ENCODE peak calls at places on chromosomes 2 and 18, in five cellular contexts. F is upper lobe of right lung, V is suprapubic skin, T is lower lobe of right lung, Q is transverse colon. K is an unnamed sample.

GRCh38 chr18:54671291-54671881 is 80.3 kb downstream of the DYNAP start:
- DNase-seq in F (no peak), V (no peak), T (no peak), Q (no peak), K (no peak)

GRCh38 chr18:57846258-57846657 is 43.1 kb upstream of the ATP8B1 start:
- DNase-seq in F (no peak), V (no peak), T (no peak), Q (no peak), K (no peak)

GRCh38 chr2:44793322-44793870 is 148.1 kb upstream of the SIX3 start:
- DNase-seq in F (no peak), V (no peak), T (no peak), Q (no peak), K (no peak)

GRCh38 chr2:241609859-241610793 is 26.8 kb downstream of the THAP4 start:
- DNase-seq in F (peak), V (peak), T (peak), Q (peak), K (peak)

GRCh38 chr2:206543073-206543472 is 99.2 kb upstream of the FAM237A start:
- DNase-seq in F (no peak), V (no peak), T (no peak), Q (no peak), K (no peak)

GRCh38 chr18:52869942-52870907 is 530.2 kb downstream of the DCC start:
- DNase-seq in F (no peak), V (no peak), T (no peak), Q (no peak), K (no peak)

GRCh38 chr2:12074126-12074883 is 327.9 kb downstream of the LPIN1 start:
- DNase-seq in F (no peak), V (no peak), T (no peak), Q (no peak), K (no peak)

GRCh38 chr2:149278146-149278878 is 52.1 kb upstream of the LYPD6 start:
- DNase-seq in F (no peak), V (no peak), T (no peak), Q (no peak), K (no peak)

GRCh38 chr2:41966431-41966893 is 81.4 kb upstream of the PKDCC start:
- DNase-seq in F (no peak), V (peak), T (peak), Q (peak), K (peak)

GRCh38 chr2:191020221-191020741 is 6.3 kb upstream of the STAT1 start:
- DNase-seq in F (peak), V (peak), T (peak), Q (peak), K (peak)

GRCh38 chr2:50987914-50988313 is 44.0 kb downstream of the NRXN1 start:
- DNase-seq in F (no peak), V (no peak), T (no peak), Q (no peak), K (no peak)

GRCh38 chr2:164605295-164605694 is 16.0 kb downstream of the GRB14 start:
- DNase-seq in F (no peak), V (no peak), T (no peak), Q (no peak), K (no peak)

GRCh38 chr2:235008584-235009044 is 56.8 kb downstream of the SH3BP4 start:
- DNase-seq in F (no peak), V (no peak), T (no peak), Q (peak), K (no peak)

GRCh38 chr2:126906781-126907180 is 8.1 kb downstream of the TEX51 start:
- DNase-seq in F (no peak), V (no peak), T (peak), Q (no peak), K (no peak)

GRCh38 chr2:99643824-99644787 is 154.3 kb upstream of the REV1 start:
- DNase-seq in F (no peak), V (no peak), T (no peak), Q (no peak), K (no peak)

GRCh38 chr2:20106746-20107145 is 55.3 kb upstream of the LAPTM4A start:
- DNase-seq in F (peak), V (no peak), T (peak), Q (peak), K (no peak)

GRCh38 chr18:23553887-23554286 is 32.4 kb downstream of the NPC1 start:
- DNase-seq in F (no peak), V (no peak), T (no peak), Q (no peak), K (no peak)

GRCh38 chr18:56333146-56333545 is 305.2 kb downstream of the TXNL1 start:
- DNase-seq in F (no peak), V (no peak), T (no peak), Q (no peak), K (no peak)

GRCh38 chr2:127425540-127426490 is 7.6 kb downstream of the PROC start:
- DNase-seq in F (no peak), V (no peak), T (no peak), Q (no peak), K (no peak)

GRCh38 chr2:39119732-39120520 is 925 bp downstream of the SOS1 start:
- DNase-seq in F (peak), V (no peak), T (peak), Q (peak), K (peak)

GRCh38 chr18:23330423-23330822 is 122.7 kb upstream of the RIOK3 start:
- DNase-seq in F (peak), V (no peak), T (peak), Q (peak), K (no peak)

GRCh38 chr2:197786010-197786877 is 1.1 kb upstream of the BOLL start:
- DNase-seq in F (peak), V (no peak), T (peak), Q (peak), K (peak)

GRCh38 chr2:239319261-239319661 is 81.6 kb downstream of the HDAC4 start:
- DNase-seq in F (no peak), V (peak), T (peak), Q (peak), K (peak)

GRCh38 chr18:58381676-58382411 is 247.0 kb downstream of the ALPK2 start:
- DNase-seq in F (no peak), V (no peak), T (no peak), Q (no peak), K (no peak)

GRCh38 chr2:204731996-204732395 is 186.7 kb downstream of the PARD3B start:
- DNase-seq in F (no peak), V (no peak), T (no peak), Q (no peak), K (no peak)

GRCh38 chr18:7754725-7755181 is 187.6 kb downstream of the PTPRM start:
- DNase-seq in F (no peak), V (no peak), T (no peak), Q (no peak), K (no peak)

GRCh38 chr2:20050104-20050711 is 1.2 kb downstream of the LAPTM4A start:
- DNase-seq in F (no peak), V (no peak), T (no peak), Q (peak), K (no peak)

GRCh38 chr18:55317832-55318231 is 270.2 kb downstream of the TCF4 start:
- DNase-seq in F (no peak), V (no peak), T (no peak), Q (no peak), K (no peak)

GRCh38 chr18:22285299-22286140 is 116.1 kb downstream of the GATA6 start:
- DNase-seq in F (no peak), V (no peak), T (no peak), Q (no peak), K (no peak)

GRCh38 chr18:22284581-22285230 is 115.3 kb downstream of the GATA6 start:
- DNase-seq in F (no peak), V (no peak), T (no peak), Q (no peak), K (no peak)

GRCh38 chr18:22283397-22283796 is 114.0 kb downstream of the GATA6 start:
- DNase-seq in F (no peak), V (no peak), T (no peak), Q (no peak), K (no peak)

GRCh38 chr18:22290004-22290403 is 120.6 kb downstream of the GATA6 start:
- DNase-seq in F (no peak), V (no peak), T (no peak), Q (no peak), K (no peak)

DNA sequence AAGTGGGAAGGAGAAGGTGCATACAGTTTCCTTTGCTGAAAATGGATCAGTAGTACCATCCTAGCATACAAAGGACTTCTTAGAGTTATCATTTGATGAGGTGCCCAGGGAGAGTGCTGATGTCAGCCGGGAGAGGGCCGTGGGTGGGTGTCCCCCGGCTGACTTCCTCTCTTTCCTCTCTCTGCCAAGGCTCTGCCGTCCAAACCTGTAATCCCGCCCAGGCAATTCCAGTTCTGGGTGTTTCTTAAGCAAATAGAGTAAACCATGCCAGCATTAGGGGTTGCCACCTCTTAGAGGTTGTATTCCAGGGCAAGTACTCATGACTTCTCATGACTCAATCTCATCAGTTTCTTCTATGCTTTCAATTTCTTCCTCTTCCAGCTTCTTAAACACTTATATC is 117.2 kb downstream of the GATA6 start:
- DNase-seq in F (peak), V (no peak), T (peak), Q (peak), K (no peak)
- H3K27ac ChIP-seq in F (no peak), V (peak), T (peak), Q (peak), K (peak)

GRCh38 chr18:9017170-9017899 is 85.2 kb upstream of the NDUFV2 start:
- DNase-seq in F (peak), V (peak), T (peak), Q (peak), K (peak)
- H3K4me3 ChIP-seq in F (peak), V (peak), T (peak), Q (peak), K (no peak)

GRCh38 chr2:133293544-133294270 is 274.6 kb downstream of the NCKAP5 start:
- DNase-seq in F (no peak), V (no peak), T (no peak), Q (no peak), K (no peak)
- H3K27ac ChIP-seq in F (no peak), V (no peak), T (no peak), Q (no peak), K (no peak)

GRCh38 chr18:62720048-62720447 is 4.7 kb downstream of the PHLPP1 start:
- DNase-seq in F (no peak), V (no peak), T (no peak), Q (no peak), K (no peak)

GRCh38 chr18:62718268-62718800 is 3.0 kb downstream of the PHLPP1 start:
- DNase-seq in F (no peak), V (no peak), T (no peak), Q (no peak), K (no peak)

GRCh38 chr18:62721837-62722795 is 6.8 kb downstream of the PHLPP1 start:
- DNase-seq in F (no peak), V (no peak), T (no peak), Q (no peak), K (no peak)

GRCh38 chr18:62723666-62724281 is 8.4 kb downstream of the PHLPP1 start:
- DNase-seq in F (no peak), V (no peak), T (no peak), Q (no peak), K (no peak)

GRCh38 chr18:62720766-62721613 is 5.6 kb downstream of the PHLPP1 start:
- DNase-seq in F (no peak), V (no peak), T (no peak), Q (no peak), K (no peak)
- H3K4me3 ChIP-seq in F (no peak), V (peak), T (no peak), Q (no peak), K (no peak)

GRCh38 chr18:3427944-3428343 is 22.0 kb upstream of the TGIF1 start:
- DNase-seq in F (no peak), V (no peak), T (no peak), Q (no peak), K (no peak)

GRCh38 chr18:3424280-3424890 is 25.6 kb upstream of the TGIF1 start:
- DNase-seq in F (no peak), V (no peak), T (no peak), Q (no peak), K (no peak)

GRCh38 chr18:3425450-3425849 is 24.5 kb upstream of the TGIF1 start:
- DNase-seq in F (no peak), V (no peak), T (no peak), Q (no peak), K (no peak)

GRCh38 chr18:3425030-3425429 is 24.9 kb upstream of the TGIF1 start:
- DNase-seq in F (no peak), V (no peak), T (no peak), Q (no peak), K (no peak)

GRCh38 chr18:3426074-3426473 is 23.9 kb upstream of the TGIF1 start:
- DNase-seq in F (no peak), V (no peak), T (no peak), Q (no peak), K (no peak)
- H3K27ac ChIP-seq in F (no peak), V (no peak), T (no peak), Q (no peak), K (no peak)

DNA sequence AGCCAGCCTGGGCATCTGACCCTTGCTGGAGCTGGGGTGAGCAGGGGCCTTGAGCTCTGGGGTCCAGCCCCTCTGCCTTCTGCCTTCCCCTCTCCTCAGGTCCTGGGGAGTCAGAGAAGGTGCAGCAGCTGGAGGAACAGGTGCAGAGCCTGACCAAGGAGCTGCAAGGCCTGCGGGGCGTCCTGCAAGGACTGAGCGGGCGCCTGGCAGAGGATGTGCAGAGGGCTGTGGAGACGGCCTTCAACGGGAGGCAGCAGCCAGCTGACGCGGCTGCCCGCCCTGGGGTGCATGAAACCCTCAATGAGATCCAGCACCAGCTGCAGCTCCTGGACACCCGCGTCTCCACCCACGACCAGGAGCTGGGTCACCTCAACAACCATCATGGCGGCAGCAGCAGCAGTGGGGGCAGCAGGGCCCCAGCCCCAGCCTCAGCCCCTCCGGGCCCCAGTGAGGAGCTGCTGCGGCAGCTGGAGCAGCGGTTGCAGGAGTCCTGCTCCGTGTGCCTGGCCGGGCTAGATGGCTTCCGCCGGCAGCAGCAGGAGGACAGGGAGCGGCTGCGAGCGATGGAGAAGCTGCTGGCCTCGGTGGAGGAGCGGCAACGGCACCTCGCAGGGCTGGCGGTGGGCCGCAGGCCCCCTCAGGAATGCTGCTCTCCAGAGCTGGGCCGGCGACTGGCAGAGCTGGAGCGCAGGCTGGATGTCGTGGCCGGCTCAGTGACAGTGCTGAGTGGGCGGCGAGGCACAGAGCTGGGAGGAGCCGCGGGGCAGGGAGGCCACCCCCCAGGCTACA is 3.8 kb downstream of the EMILIN1 start:
- DNase-seq in F (no peak), V (no peak), T (no peak), Q (no peak), K (no peak)
- H3K4me3 ChIP-seq in F (peak), V (no peak), T (no peak), Q (peak), K (peak)